ENCODE peak calls at places on chromosomes 16 and 17, in six cellular contexts. Q is NCI-H2171; W is NCI-H2081; L is mammary epithelial cell; U is activated CD4-positive, alpha-beta T cell treated with anti-CD3 and anti-CD28 coated beads, Interleukin-2, amount 50 U/mL, for 4 hours; G is T-helper 17 cell. Z is an unnamed sample.

GRCh38 chr17:12522336-12522735 is 143.4 kb upstream of the MYOCD start:
- DNase-seq in Q (no peak), W (no peak), L (no peak), U (no peak), G (no peak), Z (no peak)

GRCh38 chr17:82959990-82960418 is 119.4 kb upstream of the METRNL start:
- DNase-seq in Q (no peak), W (no peak), L (no peak), U (no peak), G (no peak), Z (no peak)

GRCh38 chr16:69709456-69710084 is 16.8 kb downstream of the NQO1 start:
- DNase-seq in Q (peak), W (peak), L (peak), U (no peak), G (no peak), Z (peak)

GRCh38 chr16:1401061-1401757 is 13.3 kb downstream of the UNKL start:
- DNase-seq in Q (no peak), W (no peak), L (no peak), U (no peak), G (no peak), Z (no peak)

GRCh38 chr17:39443326-39443725 is 7.7 kb downstream of the MED1 start:
- DNase-seq in Q (no peak), W (no peak), L (no peak), U (no peak), G (no peak), Z (no peak)

GRCh38 chr17:58693751-58694150 is 1.3 kb downstream of the RAD51C start:
- DNase-seq in Q (no peak), W (no peak), L (no peak), U (no peak), G (no peak), Z (no peak)

GRCh38 chr16:75267631-75268264 is 16.3 kb upstream of the BCAR1 start:
- DNase-seq in Q (peak), W (no peak), L (peak), U (no peak), G (no peak), Z (peak)

GRCh38 chr16:67247698-67248400 is 568 bp upstream of the FHOD1 start:
- DNase-seq in Q (no peak), W (no peak), L (no peak), U (no peak), G (no peak), Z (no peak)

GRCh38 chr17:12519956-12520594 is 145.6 kb upstream of the MYOCD start:
- DNase-seq in Q (no peak), W (no peak), L (no peak), U (no peak), G (no peak), Z (no peak)

GRCh38 chr17:13005530-13005929 is 12.3 kb downstream of the ELAC2 start:
- DNase-seq in Q (no peak), W (no peak), L (no peak), U (no peak), G (no peak), Z (no peak)

GRCh38 chr17:50173335-50173941 is 7.6 kb downstream of the SGCA start:
- DNase-seq in Q (no peak), W (no peak), L (peak), U (no peak), G (no peak), Z (no peak)

GRCh38 chr16:80804061-80804450 is 342 bp downstream of the CDYL2 start:
- DNase-seq in Q (no peak), W (no peak), L (peak), U (peak), G (peak), Z (no peak)

GRCh38 chr17:44312396-44313104 is 4.1 kb downstream of the RUNDC3A start:
- DNase-seq in Q (no peak), W (no peak), L (no peak), U (no peak), G (no peak), Z (no peak)

GRCh38 chr16:48609453-48610023 is 442 bp downstream of the N4BP1 start:
- DNase-seq in Q (peak), W (peak), L (peak), U (peak), G (peak), Z (no peak)

GRCh38 chr17:77425791-77426641 is 285.2 kb downstream of the SEC14L1 start:
- DNase-seq in Q (no peak), W (no peak), L (peak), U (no peak), G (no peak), Z (no peak)

GRCh38 chr17:83078378-83079339 is 750 bp upstream of the METRNL start:
- DNase-seq in Q (no peak), W (no peak), L (no peak), U (no peak), G (peak), Z (no peak)

GRCh38 chr16:11095935-11096334 is 151.6 kb downstream of the CLEC16A start:
- DNase-seq in Q (no peak), W (no peak), L (no peak), U (no peak), G (no peak), Z (no peak)

GRCh38 chr17:30376621-30377452 is 1.9 kb upstream of the CPD start:
- DNase-seq in Q (no peak), W (peak), L (no peak), U (peak), G (no peak), Z (no peak)

GRCh38 chr16:88453621-88454314 is 688 bp downstream of the ZFPM1 start:
- DNase-seq in Q (no peak), W (no peak), L (peak), U (no peak), G (no peak), Z (no peak)

GRCh38 chr17:76419576-76420245 is 33.2 kb downstream of the UBE2O start:
- DNase-seq in Q (no peak), W (no peak), L (no peak), U (no peak), G (no peak), Z (no peak)

GRCh38 chr17:17387461-17388362 is 84.5 kb downstream of the NT5M start:
- DNase-seq in Q (peak), W (no peak), L (peak), U (no peak), G (no peak), Z (no peak)

GRCh38 chr17:68420065-68420847 is 37.0 kb downstream of the WIPI1 start:
- DNase-seq in Q (no peak), W (no peak), L (no peak), U (no peak), G (no peak), Z (no peak)

GRCh38 chr16:52492789-52493357 is 54.1 kb downstream of the TOX3 start:
- DNase-seq in Q (no peak), W (no peak), L (no peak), U (no peak), G (no peak), Z (no peak)

GRCh38 chr17:36937961-36938565 is 788 bp downstream of the LHX1 start:
- DNase-seq in Q (no peak), W (no peak), L (no peak), U (no peak), G (no peak), Z (no peak)

GRCh38 chr16:56336071-56336688 is 89.2 kb downstream of the AMFR start:
- DNase-seq in Q (no peak), W (no peak), L (peak), U (no peak), G (no peak), Z (no peak)

GRCh38 chr17:69997332-69997731 is 77.7 kb upstream of the KCNJ16 start:
- DNase-seq in Q (no peak), W (no peak), L (peak), U (no peak), G (no peak), Z (no peak)

GRCh38 chr17:2174471-2175293 is 119.8 kb downstream of the HIC1 start:
- DNase-seq in Q (no peak), W (no peak), L (no peak), U (no peak), G (no peak), Z (no peak)

GRCh38 chr16:84482001-84482891 is 22.2 kb downstream of the MEAK7 start:
- DNase-seq in Q (no peak), W (no peak), L (peak), U (no peak), G (no peak), Z (no peak)

GRCh38 chr17:58377005-58377660 is 25.1 kb upstream of the SUPT4H1 start:
- DNase-seq in Q (no peak), W (no peak), L (peak), U (no peak), G (no peak), Z (no peak)

GRCh38 chr16:50534958-50535357 is 13.2 kb upstream of the NKD1 start:
- DNase-seq in Q (no peak), W (no peak), L (no peak), U (no peak), G (no peak), Z (no peak)

GRCh38 chr16:5490499-5490898 is 392.9 kb upstream of the EEF2KMT start:
- DNase-seq in Q (no peak), W (no peak), L (no peak), U (no peak), G (no peak), Z (no peak)

GRCh38 chr17:75486951-75487350 is 28.4 kb downstream of the CASKIN2 start:
- DNase-seq in Q (no peak), W (no peak), L (no peak), U (no peak), G (no peak), Z (no peak)

GRCh38 chr16:90026135-90026534 is 6.9 kb upstream of the DBNDD1 start:
- DNase-seq in Q (no peak), W (no peak), L (no peak), U (no peak), G (no peak), Z (no peak)

GRCh38 chr17:42518755-42519545 is 17.1 kb upstream of the NAGLU start:
- DNase-seq in Q (peak), W (peak), L (no peak), U (no peak), G (no peak), Z (peak)

GRCh38 chr17:66098040-66098439 is 93.9 kb downstream of the CEP112 start:
- DNase-seq in Q (no peak), W (no peak), L (no peak), U (no peak), G (no peak), Z (no peak)

GRCh38 chr17:63525190-63525946 is 2.2 kb downstream of the KCNH6 start:
- DNase-seq in Q (peak), W (no peak), L (no peak), U (no peak), G (no peak), Z (no peak)

GRCh38 chr16:67339453-67339852 is 12.8 kb downstream of the LRRC36 start:
- DNase-seq in Q (no peak), W (no peak), L (no peak), U (no peak), G (no peak), Z (peak)

GRCh38 chr16:73019456-73020362 is 28.2 kb downstream of the ZFHX3 start:
- DNase-seq in Q (no peak), W (no peak), L (no peak), U (no peak), G (no peak), Z (no peak)

GRCh38 chr16:86584071-86584685 is 5.8 kb downstream of the FOXL1 start:
- DNase-seq in Q (no peak), W (no peak), L (no peak), U (no peak), G (no peak), Z (no peak)